ENCODE peak calls at places on chromosomes 7 and 10, in four cellular contexts. W is WTC11, D is GM12878, M is K562. R is an unnamed sample.

GRCh38 chr10:95303950-95304349 is 13.1 kb upstream of the PDLIM1 start:
- DNase-seq in W (no peak), D (no peak), M (no peak), R (no peak)

GRCh38 chr10:110208614-110209398 is 1.4 kb downstream of the MXI1 start:
- DNase-seq in W (no peak), D (no peak), M (peak), R (no peak)

GRCh38 chr7:38107486-38107893 is 70.6 kb upstream of the STARD3NL start:
- DNase-seq in W (peak), D (peak), M (peak), R (peak)

GRCh38 chr10:130425881-130426435 is 289.8 kb downstream of the GLRX3 start:
- DNase-seq in W (no peak), D (no peak), M (no peak), R (no peak)

GRCh38 chr7:100803398-100804161 is 23.7 kb downstream of the EPHB4 start:
- DNase-seq in W (peak), D (peak), M (peak), R (peak)

GRCh38 chr10:110629680-110630191 is 14.4 kb upstream of the RBM20 start:
- DNase-seq in W (no peak), D (no peak), M (no peak), R (peak)

GRCh38 chr10:19749185-19749729 is 67.0 kb upstream of the PLXDC2 start:
- DNase-seq in W (no peak), D (no peak), M (no peak), R (no peak)

GRCh38 chr10:128095023-128095752 is 31.0 kb downstream of the MKI67 start:
- DNase-seq in W (no peak), D (no peak), M (no peak), R (no peak)

GRCh38 chr10:28810062-28810870 is 132.9 kb downstream of the BAMBI start:
- DNase-seq in W (peak), D (no peak), M (peak), R (no peak)

GRCh38 chr10:110105873-110106272 is 98.1 kb downstream of the ADD3 start:
- DNase-seq in W (no peak), D (no peak), M (no peak), R (no peak)

GRCh38 chr10:114239117-114239993 is at the start of gene VWA2:
- DNase-seq in W (peak), D (no peak), M (no peak), R (no peak)

GRCh38 chr10:101489355-101489754 is 98.7 kb downstream of the POLL start:
- DNase-seq in W (no peak), D (no peak), M (no peak), R (peak)

GRCh38 chr10:76251773-76252617 is 820.6 kb downstream of the LRMDA start:
- DNase-seq in W (no peak), D (no peak), M (no peak), R (no peak)

GRCh38 chr7:111107576-111107975 is 16.6 kb downstream of the LRRN3 start:
- DNase-seq in W (no peak), D (no peak), M (no peak), R (no peak)

GRCh38 chr10:133259603-133259992 is 17.1 kb downstream of the ADAM8 start:
- DNase-seq in W (no peak), D (no peak), M (no peak), R (no peak)

GRCh38 chr10:133257489-133258065 is 19.1 kb downstream of the ADAM8 start:
- DNase-seq in W (peak), D (no peak), M (peak), R (no peak)

GRCh38 chr10:133260895-133261725 is 15.6 kb downstream of the ADAM8 start:
- DNase-seq in W (no peak), D (no peak), M (peak), R (no peak)

GRCh38 chr10:133258066-133258817 is 18.4 kb downstream of the ADAM8 start:
- DNase-seq in W (no peak), D (no peak), M (no peak), R (no peak)

DNA sequence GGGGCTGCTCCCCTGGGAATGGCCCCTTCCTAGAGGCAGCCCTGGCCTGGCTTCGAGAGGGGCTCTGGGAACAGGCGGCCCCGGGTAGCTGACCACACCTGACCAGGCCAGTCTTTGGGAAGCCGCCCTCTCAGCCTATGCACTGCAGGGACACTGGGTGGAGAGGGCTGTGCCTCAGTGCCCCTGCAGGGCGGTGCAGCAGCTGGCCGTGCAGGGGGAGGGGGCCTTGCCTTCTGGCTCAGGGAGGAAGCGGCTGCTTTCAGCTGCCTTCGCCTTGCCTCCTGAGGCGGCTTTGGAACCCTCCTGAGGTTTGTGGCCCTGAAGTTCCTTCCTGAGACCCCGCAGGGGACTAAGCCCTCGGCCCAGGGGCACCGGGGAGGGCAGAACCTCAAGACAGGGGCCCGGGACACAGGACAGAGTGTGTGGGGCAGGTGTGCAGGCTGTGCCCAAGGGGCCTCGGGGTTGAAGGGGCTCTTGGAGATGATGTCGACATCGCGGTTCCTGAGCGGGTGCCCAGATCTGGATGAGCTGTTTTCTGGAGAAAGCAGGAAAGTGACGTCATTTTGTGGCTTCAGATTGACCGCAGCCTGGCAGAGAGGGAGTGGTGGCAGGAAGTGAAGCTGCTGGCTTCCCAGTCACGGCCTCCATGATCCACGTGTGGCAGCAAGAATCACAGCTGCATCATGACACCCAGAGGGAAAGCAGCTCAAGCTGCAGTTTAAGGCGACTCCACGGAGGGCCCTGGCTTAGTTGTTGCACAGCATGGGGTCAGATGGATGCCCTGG is 17.7 kb downstream of the ADAM8 start:
- DNase-seq in W (no peak), D (no peak), M (no peak), R (peak)
- TF ChIP-seq CREM in W (no peak), D (no peak), M (peak), R (no peak)

GRCh38 chr7:142592231-142592630 is 157.0 kb upstream of the PRSS1 start:
- DNase-seq in W (no peak), D (no peak), M (no peak), R (no peak)
- TF ChIP-seq CREM in W (no peak), D (no peak), M (no peak), R (no peak)

GRCh38 chr10:4778761-4779160 is 47.2 kb upstream of the AKR1E2 start:
- DNase-seq in W (no peak), D (no peak), M (no peak), R (no peak)

GRCh38 chr10:4772202-4772570 is 53.8 kb upstream of the AKR1E2 start:
- DNase-seq in W (no peak), D (no peak), M (no peak), R (no peak)

GRCh38 chr10:4771554-4772201 is 54.3 kb upstream of the AKR1E2 start:
- DNase-seq in W (no peak), D (no peak), M (no peak), R (peak)

GRCh38 chr10:4776234-4776638 is 49.8 kb upstream of the AKR1E2 start:
- DNase-seq in W (no peak), D (no peak), M (no peak), R (no peak)

DNA sequence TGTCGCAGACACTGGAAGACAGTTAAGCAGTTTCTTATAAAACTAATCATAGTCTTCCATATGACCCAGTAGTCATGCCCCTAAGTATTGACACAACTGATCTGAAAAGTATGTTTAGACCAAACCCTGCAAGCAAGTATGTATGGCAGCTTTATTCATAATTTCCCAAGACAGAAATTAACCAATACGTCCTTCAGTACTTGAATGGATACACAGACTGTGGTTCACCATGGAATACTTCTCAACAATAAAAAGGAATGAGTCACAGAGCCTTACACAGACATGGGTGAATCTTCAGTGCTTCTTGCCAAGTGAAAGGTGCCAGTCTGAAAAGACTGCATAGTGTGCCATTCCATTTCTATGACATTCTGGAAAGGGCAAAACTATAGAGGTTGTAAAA is 50.2 kb upstream of the AKR1E2 start:
- DNase-seq in W (no peak), D (no peak), M (no peak), R (no peak)
- TF ChIP-seq CREM in W (no peak), D (no peak), M (no peak), R (no peak)

DNA sequence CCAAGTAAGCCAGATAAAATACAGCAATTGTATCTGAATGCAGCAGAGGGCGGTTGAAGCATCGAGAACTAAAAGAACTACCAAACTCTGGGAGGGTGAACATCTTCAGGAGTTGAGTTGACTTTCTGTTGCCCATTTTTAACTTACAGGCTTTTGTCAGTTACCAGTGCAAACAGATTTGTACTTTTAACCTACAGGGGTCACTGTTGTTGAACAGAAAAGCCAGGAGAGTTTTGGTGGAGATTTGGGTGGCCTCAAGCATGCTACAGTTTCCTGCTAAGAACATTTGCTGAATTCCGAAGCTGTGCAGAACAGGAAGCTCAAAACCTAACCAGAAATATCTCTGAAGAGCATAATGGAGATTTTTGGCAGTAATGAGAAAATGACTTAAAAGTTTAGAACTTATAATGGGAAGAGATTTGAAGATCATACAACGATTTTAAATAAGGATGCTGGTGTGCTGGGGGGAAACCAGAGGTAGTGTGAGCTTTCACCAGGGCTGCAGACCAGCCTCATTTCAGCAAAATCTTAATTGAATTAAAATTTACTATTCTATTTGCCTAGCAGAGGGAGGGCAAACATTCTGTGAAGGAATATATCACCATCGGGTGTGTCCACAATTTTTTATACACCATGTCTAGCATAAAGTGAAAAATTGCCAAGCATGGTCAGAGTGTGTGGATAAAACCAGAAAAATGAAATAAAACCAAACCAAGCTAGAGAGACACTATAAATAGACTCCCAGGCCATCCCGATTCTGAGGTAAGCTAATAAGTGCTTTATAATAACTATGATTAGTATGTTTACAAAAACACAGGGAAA is 208.6 kb upstream of the CCDC6 start:
- DNase-seq in W (no peak), D (no peak), M (peak), R (peak)
- TF ChIP-seq CREM in W (no peak), D (no peak), M (no peak), R (no peak)

GRCh38 chr7:141742229-141742628 is 4.1 kb downstream of the SSBP1 start:
- DNase-seq in W (no peak), D (no peak), M (no peak), R (no peak)
- TF ChIP-seq CREM in W (no peak), D (no peak), M (no peak), R (no peak)

GRCh38 chr10:83991986-83992753 is 147.1 kb upstream of the GHITM start:
- DNase-seq in W (peak), D (peak), M (peak), R (peak)
- TF ChIP-seq CREM in W (no peak), D (no peak), M (no peak), R (no peak)

DNA sequence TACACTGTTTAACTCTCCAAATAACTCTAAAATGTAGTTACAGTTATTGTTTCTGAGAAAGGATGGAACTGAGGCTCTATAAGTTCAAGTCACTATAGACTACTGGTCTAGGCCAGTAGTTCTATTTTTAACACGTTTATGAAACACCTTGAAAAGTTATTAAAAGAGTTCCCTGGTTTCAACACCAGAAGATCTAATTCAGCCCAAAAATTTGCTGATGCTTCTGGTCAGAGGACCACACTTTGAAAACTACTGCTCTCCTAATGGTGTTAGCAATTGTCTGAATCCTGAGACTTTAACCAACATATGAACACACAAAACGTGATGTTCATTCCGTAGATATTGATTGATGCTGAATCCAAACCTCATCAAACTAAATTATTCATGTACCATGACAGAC is 658.6 kb upstream of the STEAP1 start:
- DNase-seq in W (no peak), D (no peak), M (no peak), R (no peak)
- TF ChIP-seq CREM in W (no peak), D (no peak), M (no peak), R (no peak)